ENCODE peak calls at places on chromosome 22, in ten cellular contexts. G is aorta; O is cardiac muscle cell; P is spleen; Q is small intestine; Z is esophagus squamous epithelium; U is uterus; E is stomach; C is effector memory CD4-positive, alpha-beta T cell; H is Caco-2. A is an unnamed sample. For H3K4me1 and H3K27me3, the result is how much of the 10 kb centered on the place peaks cover.

GRCh38 chr22:22691716-22692701 is 47.6 kb downstream of the GGTLC2 start:
- DNase-seq in U (no peak), Z (no peak), E (no peak), C (no peak), H (no peak), P (no peak), G (no peak), Q (no peak), O (peak), A (no peak)

GRCh38 chr22:39316440-39317083 is 2.9 kb downstream of the RPL3 start:
- DNase-seq in E (peak), G (peak), Z (no peak), Q (peak), O (peak), U (peak), H (peak), P (peak), C (peak), A (peak)

GRCh38 chr22:43833286-43834240 is 21.5 kb upstream of the EFCAB6 start:
- DNase-seq in O (no peak), Z (no peak), Q (no peak), P (peak), E (no peak), C (no peak), U (no peak), G (no peak), H (no peak), A (no peak)

GRCh38 chr22:30047364-30047738 is 32.9 kb upstream of the HORMAD2 start:
- DNase-seq in U (no peak), C (no peak), O (peak), Z (no peak), P (no peak), H (no peak), G (no peak), Q (peak), E (no peak), A (no peak)

GRCh38 chr22:48673806-48674500 is 1153.7 kb downstream of the BRD1 start:
- DNase-seq in Z (no peak), Q (no peak), G (no peak), C (no peak), P (no peak), H (no peak), E (no peak), U (no peak), O (no peak), A (no peak)

GRCh38 chr22:27509132-27509920 is 292.2 kb downstream of the MN1 start:
- DNase-seq in Q (no peak), E (no peak), H (no peak), U (no peak), Z (no peak), P (no peak), O (no peak), G (no peak), C (no peak), A (no peak)

GRCh38 chr22:48575567-48576332 is 1251.9 kb downstream of the BRD1 start:
- DNase-seq in U (no peak), Q (no peak), O (no peak), Z (no peak), P (no peak), E (no peak), C (no peak), G (peak), H (no peak), A (no peak)

GRCh38 chr22:43127166-43127908 is 15.9 kb downstream of the MCAT start:
- DNase-seq in U (no peak), G (no peak), Q (peak), C (no peak), Z (no peak), E (peak), O (no peak), P (no peak), H (no peak), A (no peak)

GRCh38 chr22:32644252-32645100 is 157.0 kb upstream of the TIMP3 start:
- DNase-seq in U (peak), Q (peak), G (peak), Z (no peak), H (peak), E (peak), P (peak), O (peak), C (no peak), A (no peak)

GRCh38 chr22:37241351-37242142 is 2.5 kb downstream of the RAC2 start:
- DNase-seq in H (no peak), Q (peak), O (no peak), G (peak), Z (no peak), U (no peak), C (no peak), E (peak), P (peak), A (no peak)

GRCh38 chr22:26567610-26568009 is 22.3 kb downstream of the TPST2 start:
- DNase-seq in H (no peak), G (no peak), Z (no peak), U (no peak), Q (no peak), C (no peak), O (no peak), E (no peak), P (no peak), A (peak)

GRCh38 chr22:30235687-30236170 is 10.8 kb downstream of the LIF start:
- DNase-seq in U (no peak), E (no peak), O (peak), H (peak), G (no peak), Q (no peak), Z (no peak), P (no peak), C (no peak), A (no peak)

GRCh38 chr22:44211256-44211945 is 30.7 kb downstream of the PARVG start:
- DNase-seq in E (no peak), U (no peak), P (no peak), Z (no peak), H (no peak), O (no peak), C (no peak), G (no peak), Q (no peak), A (no peak)

GRCh38 chr22:38733329-38734202 is 22.2 kb downstream of the SUN2 start:
- DNase-seq in C (no peak), Q (peak), H (peak), O (peak), U (peak), G (peak), Z (no peak), E (peak), P (peak), A (peak)

GRCh38 chr22:49018601-49019000 is 809.1 kb downstream of the BRD1 start:
- DNase-seq in G (peak), P (peak), O (no peak), E (no peak), Q (no peak), Z (no peak), C (no peak), H (no peak), U (no peak), A (no peak)

GRCh38 chr22:30298005-30298701 is 8.8 kb upstream of the CASTOR1 start:
- DNase-seq in G (no peak), Q (no peak), C (no peak), O (no peak), P (no peak), U (no peak), H (peak), E (peak), Z (no peak), A (no peak)

GRCh38 chr22:29314074-29314473 is 1.4 kb downstream of the RASL10A start:
- DNase-seq in G (peak), P (peak), E (no peak), O (no peak), U (no peak), Q (peak), C (no peak), H (peak), Z (no peak), A (no peak)

GRCh38 chr22:19149047-19149883 is 827 bp downstream of the GSC2 start:
- DNase-seq in Q (peak), E (no peak), H (peak), C (peak), P (peak), U (no peak), Z (no peak), G (no peak), O (peak), A (peak)

GRCh38 chr22:48084041-48084748 is 1321.7 kb downstream of the TBC1D22A start:
- DNase-seq in P (peak), H (no peak), U (no peak), E (no peak), Z (no peak), G (no peak), C (no peak), O (no peak), Q (no peak), A (no peak)

GRCh38 chr22:27105142-27106025 is 448.0 kb downstream of the MIAT start:
- DNase-seq in U (peak), G (peak), P (no peak), Q (no peak), Z (no peak), C (no peak), E (peak), H (no peak), O (peak), A (no peak)

GRCh38 chr22:19319281-19319680 is 27.8 kb upstream of the CLTCL1 start:
- DNase-seq in E (no peak), O (no peak), G (no peak), H (no peak), P (no peak), Q (no peak), U (no peak), Z (no peak), C (no peak), A (no peak)

GRCh38 chr22:38420734-38421133 is 34.3 kb downstream of the KCNJ4 start:
- DNase-seq in U (no peak), Z (no peak), H (no peak), G (no peak), C (no peak), E (no peak), Q (no peak), O (no peak), P (no peak), A (no peak)

DNA sequence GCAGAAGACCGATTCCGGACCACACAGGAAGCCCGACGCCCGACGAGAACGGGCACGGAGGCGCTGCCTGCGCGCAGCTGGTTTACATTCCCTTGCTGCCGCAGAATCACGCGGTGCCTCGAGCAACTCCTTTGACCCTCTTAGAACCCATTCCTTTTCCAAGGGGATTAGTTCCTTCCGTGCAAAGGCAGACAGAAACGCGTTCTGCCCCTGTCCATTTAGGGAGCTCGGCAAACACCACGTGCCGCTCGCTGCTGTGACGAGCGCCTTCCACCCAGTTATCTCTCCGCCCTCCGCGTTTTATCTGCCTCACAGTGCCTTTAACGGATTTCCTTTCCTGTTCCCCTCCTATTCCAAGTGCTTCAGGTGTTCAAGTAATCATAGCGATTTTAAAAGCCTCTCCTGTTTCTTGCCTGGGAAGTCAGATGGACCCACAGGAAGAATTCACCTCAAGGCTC is 24.1 kb upstream of the MICAL3 start:
- DNase-seq in O (peak), Q (no peak), C (no peak), E (no peak), Z (no peak), H (peak), G (no peak), P (peak), U (peak), A (peak)
- H3K4me3 ChIP-seq in O (no peak), Q (no peak), C (no peak), E (no peak), Z (peak), H (peak), G (no peak), P (no peak), U (no peak), A (no peak)

DNA sequence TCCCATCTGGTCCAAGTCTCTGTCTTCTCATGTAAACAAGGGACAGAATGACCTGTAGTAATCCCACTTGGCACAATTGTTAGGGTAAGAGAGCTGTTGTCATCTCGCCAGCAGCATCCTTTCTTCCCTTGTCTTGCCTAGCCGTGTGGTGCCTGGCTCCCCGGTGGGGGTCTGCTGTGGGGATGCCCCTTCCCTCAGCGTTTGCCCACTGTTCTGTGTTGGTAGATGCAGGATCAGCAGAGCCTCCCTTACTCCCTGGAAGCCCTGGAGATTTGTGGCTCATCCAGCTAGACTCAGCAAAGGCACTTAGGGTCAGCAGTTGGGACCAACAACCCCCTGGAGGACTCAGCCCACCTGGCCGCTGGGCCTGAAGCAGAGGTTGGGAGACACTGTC is 13.0 kb downstream of the ACO2 start:
- DNase-seq in U (no peak), C (no peak), G (no peak), O (no peak), Z (no peak), P (no peak), E (no peak), Q (no peak), H (no peak), A (no peak)
- H3K4me1 ChIP-seq in U (under half), C (under half), G (under half), O (under half), Z (half or more), P (half or more), E (half or more), Q (under half), H (under half), A (under half)

GRCh38 chr22:25417792-25418191 is 146.7 kb upstream of the GRK3 start:
- DNase-seq in C (no peak), U (no peak), O (no peak), G (no peak), Z (no peak), E (no peak), P (no peak), H (no peak), Q (no peak), A (no peak)
- H3K27me3 ChIP-seq in C (under half), U (under half), O (half or more), G (under half), Z (under half), E (half or more), P (under half), H (under half), Q (under half), A (under half)

GRCh38 chr22:46064966-46065666 is 85.2 kb upstream of the PPARA start:
- DNase-seq in C (no peak), E (peak), Z (no peak), P (no peak), G (peak), H (no peak), U (peak), Q (no peak), O (no peak), A (peak)
- H3K4me3 ChIP-seq in C (no peak), E (peak), Z (peak), P (no peak), G (peak), H (no peak), U (peak), Q (no peak), O (no peak), A (peak)

GRCh38 chr22:20865331-20865730 is 6.5 kb downstream of the SNAP29 start:
- DNase-seq in O (no peak), H (no peak), Q (no peak), E (no peak), P (no peak), G (no peak), C (no peak), Z (no peak), U (no peak), A (no peak)
- H3K4me1 ChIP-seq in O (under half), H (under half), Q (under half), E (under half), P (under half), G (under half), C (under half), Z (half or more), U (under half), A (under half)